ENCODE peak calls at places on chromosomes 13 and 19, in six cellular contexts. Q, B, J, W, O and C are unnamed samples.

GRCh38 chr19:51809787-51810186 is 14.8 kb downstream of the FPR3 start:
- DNase-seq in W (no peak), Q (no peak), O (no peak), B (no peak), J (no peak), C (no peak)

GRCh38 chr19:11092181-11092538 is 2.9 kb downstream of the LDLR start:
- DNase-seq in B (peak), Q (peak), O (no peak), W (no peak), J (no peak), C (peak)

GRCh38 chr19:38661166-38661565 is 13.7 kb downstream of the ACTN4 start:
- DNase-seq in J (no peak), Q (no peak), O (no peak), B (no peak), W (no peak), C (no peak)

GRCh38 chr19:13799669-13800068 is 4.4 kb downstream of the ZSWIM4 start:
- DNase-seq in O (no peak), Q (no peak), B (no peak), W (no peak), J (no peak), C (no peak)

GRCh38 chr19:5683177-5683886 is 2.5 kb downstream of the HSD11B1L start:
- DNase-seq in W (no peak), J (no peak), Q (no peak), B (no peak), O (no peak), C (no peak)

GRCh38 chr13:97559030-97559429 is 125.1 kb downstream of the RAP2A start:
- DNase-seq in J (no peak), O (no peak), Q (no peak), B (no peak), W (no peak), C (no peak)

GRCh38 chr13:48778551-48779088 is 124.9 kb downstream of the CYSLTR2 start:
- DNase-seq in J (no peak), W (no peak), Q (no peak), B (no peak), O (no peak), C (no peak)

GRCh38 chr19:16726916-16727315 is 7.3 kb downstream of the NWD1 start:
- DNase-seq in W (no peak), O (no peak), J (no peak), Q (peak), B (no peak), C (no peak)

GRCh38 chr19:3289971-3290569 is 65.6 kb downstream of the CELF5 start:
- DNase-seq in B (no peak), O (no peak), J (no peak), W (no peak), Q (no peak), C (no peak)

GRCh38 chr19:55544776-55545439 is 435 bp downstream of the SBK3 start:
- DNase-seq in Q (no peak), J (no peak), O (no peak), B (no peak), W (no peak), C (no peak)

GRCh38 chr19:48819366-48819816 is 8.6 kb upstream of the BCAT2 start:
- DNase-seq in Q (peak), O (peak), J (no peak), W (no peak), B (no peak), C (no peak)

GRCh38 chr19:45981350-45981749 is 7.7 kb upstream of the NOVA2 start:
- DNase-seq in Q (no peak), W (no peak), O (no peak), J (no peak), B (no peak), C (no peak)

GRCh38 chr19:39865953-39866352 is 19.8 kb upstream of the FBL start:
- DNase-seq in B (peak), O (no peak), J (no peak), Q (no peak), W (no peak), C (no peak)

GRCh38 chr19:49129238-49129583 is 9.9 kb downstream of the PPFIA3 start:
- DNase-seq in Q (no peak), J (no peak), B (no peak), W (no peak), O (no peak), C (no peak)

GRCh38 chr19:49845433-49845832 is 5.5 kb upstream of the PTOV1 start:
- DNase-seq in W (no peak), B (no peak), Q (no peak), O (no peak), J (no peak), C (no peak)

GRCh38 chr19:58395220-58395978 is at the start of gene RNF225:
- DNase-seq in Q (no peak), J (no peak), O (no peak), B (no peak), W (no peak), C (no peak)

GRCh38 chr19:39126593-39127187 is 1.1 kb downstream of the PAK4 start:
- DNase-seq in W (no peak), J (no peak), Q (no peak), O (no peak), B (no peak), C (no peak)

GRCh38 chr13:21557995-21558394 is 46.0 kb downstream of the MICU2 start:
- DNase-seq in O (no peak), J (no peak), B (no peak), W (no peak), Q (no peak), C (no peak)

GRCh38 chr13:76455960-76456359 is 430.2 kb downstream of the KCTD12 start:
- DNase-seq in O (peak), J (no peak), B (no peak), Q (peak), W (no peak), C (no peak)

GRCh38 chr19:47601180-47601904 is 7.6 kb upstream of the BICRA start:
- DNase-seq in B (no peak), Q (no peak), J (no peak), O (no peak), W (no peak), C (peak)

GRCh38 chr19:47848871-47849473 is 10.1 kb upstream of the TPRX2 start:
- DNase-seq in Q (no peak), W (no peak), O (no peak), J (no peak), B (peak), C (peak)

GRCh38 chr19:13060964-13061927 is 41.4 kb downstream of the LYL1 start:
- DNase-seq in B (peak), W (peak), O (no peak), Q (peak), J (peak), C (peak)

GRCh38 chr19:4139614-4140236 is 13.7 kb upstream of the CREB3L3 start:
- DNase-seq in O (no peak), J (no peak), B (peak), Q (peak), W (peak), C (peak)

GRCh38 chr19:6599866-6600454 is 9.0 kb upstream of the CD70 start:
- DNase-seq in J (no peak), Q (no peak), B (no peak), W (no peak), O (no peak), C (no peak)